ENCODE peak calls at places on chromosomes 5 and 9, in four cellular contexts. E, P, V and A are unnamed samples.

GRCh38 chr5:98474802-98475201 is 298.7 kb upstream of the RGMB start:
- DNase-seq in P (no peak), V (no peak), E (no peak), A (no peak)

GRCh38 chr9:123679330-123679987 is 250.5 kb downstream of the DENND1A start:
- DNase-seq in P (no peak), V (peak; percentile 95), E (peak; percentile 88), A (no peak)

GRCh38 chr9:137254624-137255447 is at the start of gene NELFB:
- DNase-seq in P (peak; percentile 99), V (peak; percentile 46), E (peak; percentile 76), A (peak; percentile 96)

GRCh38 chr5:108765647-108766046 is 17.9 kb downstream of the FER start:
- DNase-seq in V (no peak), P (no peak), E (no peak), A (no peak)

GRCh38 chr5:40681351-40682311 is 1.9 kb downstream of the PTGER4 start:
- DNase-seq in P (no peak), V (no peak), E (no peak), A (no peak)

GRCh38 chr5:541148-541887 is 17.1 kb upstream of the SLC9A3 start:
- DNase-seq in V (no peak), P (peak; percentile 82), E (no peak), A (no peak)

GRCh38 chr5:27316283-27316675 is 277.9 kb upstream of the CDH9 start:
- DNase-seq in E (no peak), V (no peak), P (no peak), A (no peak)

GRCh38 chr9:101486693-101487442 is 46.8 kb upstream of the RNF20 start:
- DNase-seq in P (peak; percentile 46), V (no peak), E (no peak), A (peak; percentile 54)

GRCh38 chr5:60267907-60268306 is 374.4 kb upstream of the PDE4D start:
- DNase-seq in E (no peak), P (no peak), V (no peak), A (no peak)

GRCh38 chr9:130138791-130139190 is 33.4 kb upstream of the NCS1 start:
- DNase-seq in V (no peak), P (peak; percentile 43), E (no peak), A (no peak)

GRCh38 chr9:88243736-88244135 is 105.5 kb upstream of the SPATA31C2 start:
- DNase-seq in P (no peak), E (no peak), V (no peak), A (no peak)

GRCh38 chr5:83547156-83547555 is 75.6 kb downstream of the VCAN start:
- DNase-seq in E (no peak), P (no peak), V (no peak), A (no peak)

GRCh38 chr9:18632624-18633407 is 158.9 kb downstream of the ADAMTSL1 start:
- DNase-seq in E (no peak), V (no peak), P (no peak), A (no peak)

DNA sequence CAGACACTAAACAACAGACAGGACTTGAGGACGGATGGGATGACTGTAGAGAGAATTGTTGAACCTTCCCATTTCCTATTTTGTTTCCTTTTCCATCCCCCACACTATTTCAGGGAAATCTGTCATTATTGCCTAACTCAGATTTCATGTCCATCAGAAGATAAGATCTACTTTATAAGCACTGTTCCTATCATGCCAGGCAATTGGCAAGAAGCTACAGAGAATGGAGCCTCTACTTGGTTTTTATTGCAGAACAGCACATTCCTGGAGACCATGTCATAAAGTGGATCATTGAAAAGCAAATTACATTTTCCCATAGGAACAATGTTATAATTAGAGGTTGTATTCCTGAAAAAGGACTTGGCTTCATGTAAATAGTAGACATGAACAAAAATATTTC is 173.7 kb upstream of the KIF2A start:
- DNase-seq in E (no peak), V (no peak), P (no peak), A (no peak)
- TF ChIP-seq FOXK2 in E (no peak), V (no peak), P (no peak), A (no peak)

GRCh38 chr5:100890514-100891008 is 12.5 kb downstream of the ST8SIA4 start:
- DNase-seq in E (no peak), P (no peak), V (peak; percentile 64), A (no peak)
- TF ChIP-seq FOXM1 in E (no peak), P (no peak), V (peak; percentile 71), A (no peak)

GRCh38 chr5:167853421-167853820 is 438.0 kb upstream of the WWC1 start:
- DNase-seq in E (no peak), P (no peak), V (no peak), A (no peak)
- TF ChIP-seq TARDBP in E (no peak), P (no peak), V (no peak), A (no peak)

GRCh38 chr9:134130503-134131375 is 5.1 kb upstream of the WDR5 start:
- DNase-seq in E (peak; percentile 35), P (no peak), V (no peak), A (no peak)
- TF ChIP-seq FOXK2 in E (no peak), P (no peak), V (no peak), A (no peak)

GRCh38 chr5:179348011-179348530 is 2.8 kb upstream of the ADAMTS2 start:
- DNase-seq in E (no peak), V (no peak), P (no peak), A (no peak)
- TF ChIP-seq FOXM1 in E (no peak), V (no peak), P (no peak), A (no peak)

GRCh38 chr5:39476466-39477215 is 51.9 kb upstream of the DAB2 start:
- DNase-seq in P (no peak), E (no peak), V (no peak), A (no peak)
- TF ChIP-seq TARDBP in P (no peak), E (no peak), V (no peak), A (no peak)

GRCh38 chr5:31413030-31413812 is 118.7 kb downstream of the DROSHA start:
- DNase-seq in V (no peak), E (no peak), P (no peak), A (no peak)
- TF ChIP-seq FOXK2 in V (no peak), E (no peak), P (no peak), A (no peak)